ENCODE peak calls at places on chromosome 18, in ten cellular contexts. One of them, this sample, is unnamed.

GRCh38 chr18:31659574-31660149 is 24.7 kb downstream of the B4GALT6 start:
- DNase-seq in Peyer's patch: no peak
- DNase-seq in HCT116: no peak
- DNase-seq in body of pancreas: no peak
- DNase-seq in IMR-90: no peak
- DNase-seq in spleen: no peak
- DNase-seq in adrenal gland: no peak
- DNase-seq in thyroid gland: no peak
- DNase-seq in transverse colon: no peak
- DNase-seq in A549: no peak
- DNase-seq in this sample: no peak

GRCh38 chr18:41703744-41704530 is 251.1 kb upstream of the PIK3C3 start:
- DNase-seq in Peyer's patch: no peak
- DNase-seq in HCT116: no peak
- DNase-seq in body of pancreas: no peak
- DNase-seq in IMR-90: peak
- DNase-seq in spleen: no peak
- DNase-seq in adrenal gland: no peak
- DNase-seq in thyroid gland: no peak
- DNase-seq in transverse colon: no peak
- DNase-seq in A549: no peak
- DNase-seq in this sample: no peak

GRCh38 chr18:74399225-74399887 is 57.8 kb downstream of the DIPK1C start:
- DNase-seq in Peyer's patch: no peak
- DNase-seq in HCT116: no peak
- DNase-seq in body of pancreas: no peak
- DNase-seq in IMR-90: no peak
- DNase-seq in spleen: no peak
- DNase-seq in adrenal gland: peak
- DNase-seq in thyroid gland: no peak
- DNase-seq in transverse colon: no peak
- DNase-seq in A549: no peak
- DNase-seq in this sample: no peak

GRCh38 chr18:31634331-31634713 is 42.6 kb downstream of the TTR start:
- DNase-seq in Peyer's patch: no peak
- DNase-seq in HCT116: no peak
- DNase-seq in body of pancreas: no peak
- DNase-seq in IMR-90: no peak
- DNase-seq in spleen: no peak
- DNase-seq in adrenal gland: no peak
- DNase-seq in thyroid gland: no peak
- DNase-seq in transverse colon: no peak
- DNase-seq in A549: no peak
- DNase-seq in this sample: no peak

GRCh38 chr18:79798999-79799370 is 1.2 kb downstream of the KCNG2 start:
- DNase-seq in Peyer's patch: peak
- DNase-seq in HCT116: no peak
- DNase-seq in body of pancreas: no peak
- DNase-seq in IMR-90: no peak
- DNase-seq in spleen: peak
- DNase-seq in adrenal gland: no peak
- DNase-seq in thyroid gland: no peak
- DNase-seq in transverse colon: no peak
- DNase-seq in A549: no peak
- DNase-seq in this sample: no peak

GRCh38 chr18:13566941-13567762 is 159.2 kb downstream of the FAM210A start:
- DNase-seq in Peyer's patch: no peak
- DNase-seq in HCT116: no peak
- DNase-seq in body of pancreas: peak
- DNase-seq in IMR-90: no peak
- DNase-seq in spleen: peak
- DNase-seq in adrenal gland: peak
- DNase-seq in thyroid gland: no peak
- DNase-seq in transverse colon: peak
- DNase-seq in A549: no peak
- DNase-seq in this sample: no peak

GRCh38 chr18:25896178-25896780 is 194.1 kb downstream of the SS18 start:
- DNase-seq in Peyer's patch: no peak
- DNase-seq in HCT116: peak
- DNase-seq in body of pancreas: no peak
- DNase-seq in IMR-90: peak
- DNase-seq in spleen: no peak
- DNase-seq in adrenal gland: peak
- DNase-seq in thyroid gland: peak
- DNase-seq in transverse colon: peak
- DNase-seq in A549: peak
- DNase-seq in this sample: no peak

GRCh38 chr18:44859751-44860458 is 179.2 kb downstream of the SETBP1 start:
- DNase-seq in Peyer's patch: no peak
- DNase-seq in HCT116: no peak
- DNase-seq in body of pancreas: no peak
- DNase-seq in IMR-90: no peak
- DNase-seq in spleen: no peak
- DNase-seq in adrenal gland: no peak
- DNase-seq in thyroid gland: no peak
- DNase-seq in transverse colon: no peak
- DNase-seq in A549: no peak
- DNase-seq in this sample: peak

GRCh38 chr18:59460060-59460395 is 101.0 kb upstream of the LMAN1 start:
- DNase-seq in Peyer's patch: no peak
- DNase-seq in HCT116: no peak
- DNase-seq in body of pancreas: no peak
- DNase-seq in IMR-90: peak
- DNase-seq in spleen: no peak
- DNase-seq in adrenal gland: no peak
- DNase-seq in thyroid gland: no peak
- DNase-seq in transverse colon: no peak
- DNase-seq in A549: no peak
- DNase-seq in this sample: no peak

GRCh38 chr18:22057908-22058527 is 111.4 kb upstream of the GATA6 start:
- DNase-seq in Peyer's patch: no peak
- DNase-seq in HCT116: no peak
- DNase-seq in body of pancreas: peak
- DNase-seq in IMR-90: no peak
- DNase-seq in spleen: no peak
- DNase-seq in adrenal gland: peak
- DNase-seq in thyroid gland: no peak
- DNase-seq in transverse colon: no peak
- DNase-seq in A549: peak
- DNase-seq in this sample: no peak

DNA sequence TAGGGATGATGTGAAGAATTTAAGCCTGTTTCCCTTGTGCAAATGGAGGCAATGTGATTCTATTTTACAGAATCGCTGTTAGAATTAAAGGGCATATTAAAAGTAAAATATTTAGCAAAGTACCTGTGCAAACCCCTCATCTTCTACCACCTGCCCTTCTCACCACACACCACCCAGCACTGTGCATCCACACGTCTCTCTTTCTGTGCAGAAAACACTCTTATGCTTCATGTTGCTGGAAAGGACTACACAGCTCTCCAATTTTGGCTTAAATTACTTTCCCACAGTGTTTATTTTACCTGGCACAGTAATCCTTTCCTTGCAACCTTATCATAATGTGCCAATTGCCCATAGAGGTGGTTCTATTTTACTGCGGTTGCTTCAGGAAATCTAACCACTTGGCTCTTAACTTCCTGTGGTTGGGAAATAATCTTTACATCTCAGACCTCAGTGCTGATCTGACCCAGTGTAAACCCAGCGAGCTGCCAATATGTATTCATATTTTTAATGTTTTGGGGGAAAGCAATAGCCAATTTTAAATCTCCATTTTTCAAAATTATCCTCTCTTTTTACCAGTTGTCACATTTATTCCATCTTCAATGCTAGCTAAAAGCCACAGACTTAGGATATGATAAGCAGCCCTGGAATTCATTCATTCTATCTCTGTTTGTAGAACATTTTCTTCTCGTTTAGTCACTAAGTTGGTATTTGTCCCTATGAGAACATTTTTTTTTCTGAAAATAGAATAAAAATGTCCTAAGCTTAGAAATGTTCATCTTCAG is 250.9 kb downstream of the DSEL start:
- DNase-seq in Peyer's patch: no peak
- DNase-seq in HCT116: no peak
- DNase-seq in body of pancreas: no peak
- DNase-seq in IMR-90: peak
- DNase-seq in spleen: no peak
- DNase-seq in adrenal gland: no peak
- DNase-seq in thyroid gland: no peak
- DNase-seq in transverse colon: no peak
- DNase-seq in A549: no peak
- DNase-seq in this sample: no peak
- TF ChIP-seq POLR2A in Peyer's patch: no peak
- TF ChIP-seq POLR2A in HCT116: no peak
- TF ChIP-seq POLR2A in body of pancreas: no peak
- TF ChIP-seq POLR2A in IMR-90: no peak
- TF ChIP-seq POLR2A in spleen: no peak
- TF ChIP-seq POLR2A in adrenal gland: no peak
- TF ChIP-seq POLR2A in thyroid gland: no peak
- TF ChIP-seq POLR2A in transverse colon: no peak
- TF ChIP-seq POLR2A in A549: no peak
- TF ChIP-seq POLR2A in this sample: no peak

GRCh38 chr18:24270937-24271380 is 126.7 kb downstream of the OSBPL1A start:
- DNase-seq in Peyer's patch: no peak
- DNase-seq in HCT116: no peak
- DNase-seq in body of pancreas: no peak
- DNase-seq in IMR-90: peak
- DNase-seq in spleen: no peak
- DNase-seq in adrenal gland: no peak
- DNase-seq in thyroid gland: peak
- DNase-seq in transverse colon: no peak
- DNase-seq in A549: peak
- DNase-seq in this sample: no peak

GRCh38 chr18:24273596-24273995 is 124.0 kb downstream of the OSBPL1A start:
- DNase-seq in Peyer's patch: no peak
- DNase-seq in HCT116: no peak
- DNase-seq in body of pancreas: peak
- DNase-seq in IMR-90: peak
- DNase-seq in spleen: no peak
- DNase-seq in adrenal gland: no peak
- DNase-seq in thyroid gland: no peak
- DNase-seq in transverse colon: peak
- DNase-seq in A549: peak
- DNase-seq in this sample: no peak

GRCh38 chr18:24270358-24270936 is 127.2 kb downstream of the OSBPL1A start:
- DNase-seq in Peyer's patch: no peak
- DNase-seq in HCT116: no peak
- DNase-seq in body of pancreas: no peak
- DNase-seq in IMR-90: peak
- DNase-seq in spleen: no peak
- DNase-seq in adrenal gland: no peak
- DNase-seq in thyroid gland: no peak
- DNase-seq in transverse colon: no peak
- DNase-seq in A549: no peak
- DNase-seq in this sample: no peak

GRCh38 chr18:24268784-24269550 is 128.7 kb downstream of the OSBPL1A start:
- DNase-seq in Peyer's patch: no peak
- DNase-seq in HCT116: no peak
- DNase-seq in body of pancreas: no peak
- DNase-seq in IMR-90: no peak
- DNase-seq in spleen: no peak
- DNase-seq in adrenal gland: no peak
- DNase-seq in thyroid gland: no peak
- DNase-seq in transverse colon: peak
- DNase-seq in A549: no peak
- DNase-seq in this sample: no peak

GRCh38 chr18:24271381-24272331 is 126.0 kb downstream of the OSBPL1A start:
- DNase-seq in Peyer's patch: peak
- DNase-seq in HCT116: peak
- DNase-seq in body of pancreas: peak
- DNase-seq in IMR-90: peak
- DNase-seq in spleen: peak
- DNase-seq in adrenal gland: peak
- DNase-seq in thyroid gland: peak
- DNase-seq in transverse colon: peak
- DNase-seq in A549: peak
- DNase-seq in this sample: peak
- TF ChIP-seq POLR2A in Peyer's patch: peak
- TF ChIP-seq POLR2A in HCT116: no peak
- TF ChIP-seq POLR2A in body of pancreas: peak
- TF ChIP-seq POLR2A in IMR-90: no peak
- TF ChIP-seq POLR2A in spleen: no peak
- TF ChIP-seq POLR2A in adrenal gland: no peak
- TF ChIP-seq POLR2A in thyroid gland: peak
- TF ChIP-seq POLR2A in transverse colon: peak
- TF ChIP-seq POLR2A in A549: peak
- TF ChIP-seq POLR2A in this sample: peak

DNA sequence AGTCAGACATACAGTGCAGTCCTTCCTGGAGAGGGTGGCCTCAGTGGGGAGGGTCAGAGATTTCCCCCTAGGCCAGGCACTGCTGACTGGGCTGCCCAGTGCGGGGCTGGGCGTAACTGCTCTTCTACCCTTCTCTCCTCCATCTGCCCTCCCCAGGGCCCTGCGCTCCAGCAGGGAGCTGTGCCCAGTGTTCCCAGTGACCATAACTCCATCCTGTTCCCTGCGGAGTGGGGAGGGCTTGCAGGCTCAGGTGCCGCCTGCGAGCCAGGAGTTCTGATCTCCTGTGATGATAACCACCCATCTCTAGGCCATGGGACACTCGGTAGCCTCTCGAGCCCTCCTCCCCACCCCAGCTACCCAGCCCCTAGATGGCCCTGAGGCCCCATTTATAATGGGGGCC is 107.6 kb downstream of the SMAD7 start:
- DNase-seq in Peyer's patch: peak
- DNase-seq in HCT116: no peak
- DNase-seq in body of pancreas: no peak
- DNase-seq in IMR-90: no peak
- DNase-seq in spleen: peak
- DNase-seq in adrenal gland: no peak
- DNase-seq in thyroid gland: no peak
- DNase-seq in transverse colon: no peak
- DNase-seq in A549: no peak
- DNase-seq in this sample: no peak
- TF ChIP-seq POLR2A in Peyer's patch: no peak
- TF ChIP-seq POLR2A in HCT116: no peak
- TF ChIP-seq POLR2A in body of pancreas: no peak
- TF ChIP-seq POLR2A in IMR-90: no peak
- TF ChIP-seq POLR2A in spleen: no peak
- TF ChIP-seq POLR2A in adrenal gland: no peak
- TF ChIP-seq POLR2A in thyroid gland: no peak
- TF ChIP-seq POLR2A in transverse colon: no peak
- TF ChIP-seq POLR2A in A549: no peak
- TF ChIP-seq POLR2A in this sample: no peak

DNA sequence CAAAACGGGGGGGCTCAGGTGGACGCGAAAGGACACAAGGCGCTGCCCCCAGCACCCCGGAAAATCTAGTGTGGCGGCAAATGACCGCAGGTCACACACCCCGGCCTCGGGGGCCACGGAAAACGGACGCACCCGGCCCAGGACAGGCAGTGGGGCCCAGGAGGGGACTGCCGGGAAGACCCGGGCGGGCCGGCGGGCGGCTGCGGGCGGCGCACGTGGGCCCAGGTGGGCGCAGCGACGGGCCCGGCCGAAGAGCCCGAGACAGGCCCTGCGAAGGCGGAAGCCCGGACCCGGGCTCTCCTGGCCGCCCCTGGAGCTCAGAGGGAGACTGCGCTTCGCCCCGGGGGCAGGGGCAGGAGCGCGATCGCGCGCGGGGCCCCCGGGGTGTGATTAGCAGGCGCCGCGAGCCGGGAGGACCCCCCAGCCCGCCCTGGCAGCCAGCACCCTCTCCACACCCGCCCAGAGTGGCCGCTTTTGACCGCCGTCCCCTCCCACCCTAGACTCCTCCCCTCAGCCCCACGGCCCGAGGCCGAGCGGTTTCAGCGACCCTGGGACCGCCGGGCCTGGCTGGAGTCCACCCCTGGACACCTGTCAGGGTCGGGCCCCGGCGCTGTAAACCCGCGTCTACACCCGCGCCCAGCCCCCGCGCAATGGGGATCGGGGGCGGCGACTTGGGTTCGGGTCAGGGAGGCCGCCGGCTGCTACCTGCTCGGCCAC is 773 bp downstream of the MBP start:
- DNase-seq in Peyer's patch: peak
- DNase-seq in HCT116: no peak
- DNase-seq in body of pancreas: peak
- DNase-seq in IMR-90: no peak
- DNase-seq in spleen: peak
- DNase-seq in adrenal gland: peak
- DNase-seq in thyroid gland: peak
- DNase-seq in transverse colon: peak
- DNase-seq in A549: peak
- DNase-seq in this sample: peak
- TF ChIP-seq POLR2A in Peyer's patch: no peak
- TF ChIP-seq POLR2A in HCT116: no peak
- TF ChIP-seq POLR2A in body of pancreas: peak
- TF ChIP-seq POLR2A in IMR-90: no peak
- TF ChIP-seq POLR2A in spleen: no peak
- TF ChIP-seq POLR2A in adrenal gland: no peak
- TF ChIP-seq POLR2A in thyroid gland: peak
- TF ChIP-seq POLR2A in transverse colon: peak
- TF ChIP-seq POLR2A in A549: peak
- TF ChIP-seq POLR2A in this sample: peak

This sample was measured in uterus.